ENCODE peak calls at places on chromosomes 2 and 18, in nine cellular contexts. P is foreskin fibroblast, X is Peyer's patch, A is AG04449, N is fibroblast of lung, W is pancreas, C is psoas muscle, E is tibial nerve, U is BJ. Q is an unnamed sample.

GRCh38 chr2:207258191-207258991 is 92.6 kb upstream of the KLF7 start:
- DNase-seq in P (peak; percentile 98), X (peak; percentile 69), A (peak; percentile 100), N (peak; percentile 100), W (no peak), C (peak; percentile 69), E (peak; percentile 17), U (peak; percentile 100), Q (peak; percentile 99)

GRCh38 chr2:148614332-148615049 is 30.1 kb upstream of the EPC2 start:
- DNase-seq in P (peak; percentile 58), X (no peak), A (peak; percentile 31), N (peak; percentile 71), W (peak; percentile 17), C (no peak), E (peak; percentile 12), U (peak; percentile 65), Q (peak; percentile 41)

GRCh38 chr2:204881519-204882111 is 336.3 kb downstream of the PARD3B start:
- DNase-seq in P (no peak), X (no peak), A (no peak), N (no peak), W (no peak), C (no peak), E (no peak), U (no peak), Q (no peak)

GRCh38 chr2:194591192-194591591 is 1065.8 kb upstream of the SLC39A10 start:
- DNase-seq in P (no peak), X (no peak), A (no peak), N (no peak), W (no peak), C (no peak), E (no peak), U (no peak), Q (no peak)

GRCh38 chr18:39453882-39454281 is 1888.3 kb upstream of the CELF4 start:
- DNase-seq in P (peak; percentile 69), X (no peak), A (no peak), N (peak; percentile 66), W (no peak), C (no peak), E (no peak), U (no peak), Q (peak; percentile 79)

GRCh38 chr2:148645925-148646559 is 1.5 kb downstream of the EPC2 start:
- DNase-seq in P (peak; percentile 81), X (peak; percentile 84), A (peak; percentile 69), N (peak; percentile 92), W (no peak), C (no peak), E (peak; percentile 41), U (peak; percentile 70), Q (peak; percentile 87)

GRCh38 chr2:240130393-240131195 is 5.5 kb downstream of the COPS9 start:
- DNase-seq in P (no peak), X (peak; percentile 36), A (no peak), N (no peak), W (no peak), C (peak; percentile 18), E (no peak), U (no peak), Q (no peak)

GRCh38 chr2:221640686-221641085 is 68.6 kb upstream of the EPHA4 start:
- DNase-seq in P (no peak), X (no peak), A (no peak), N (no peak), W (no peak), C (no peak), E (no peak), U (no peak), Q (no peak)

GRCh38 chr2:197786010-197786877 is 1.1 kb upstream of the BOLL start:
- DNase-seq in P (peak; percentile 30), X (peak; percentile 52), A (no peak), N (no peak), W (peak; percentile 46), C (peak; percentile 92), E (no peak), U (no peak), Q (no peak)

GRCh38 chr2:202339052-202339870 is 36.9 kb upstream of the BMPR2 start:
- DNase-seq in P (peak; percentile 74), X (no peak), A (peak; percentile 9), N (peak; percentile 45), W (no peak), C (no peak), E (no peak), U (no peak), Q (peak; percentile 62)

GRCh38 chr18:79883461-79884295 is 67.8 kb downstream of the SLC66A2 start:
- DNase-seq in P (no peak), X (no peak), A (no peak), N (no peak), W (no peak), C (no peak), E (no peak), U (no peak), Q (no peak)

GRCh38 chr2:163611557-163611906 is 124.3 kb downstream of the FIGN start:
- DNase-seq in P (no peak), X (no peak), A (no peak), N (no peak), W (no peak), C (no peak), E (no peak), U (no peak), Q (no peak)

GRCh38 chr2:126880262-126880800 is 18.4 kb upstream of the TEX51 start:
- DNase-seq in P (no peak), X (peak; percentile 25), A (no peak), N (no peak), W (no peak), C (no peak), E (no peak), U (no peak), Q (no peak)

GRCh38 chr2:135875491-135876065 is 665 bp downstream of the MCM6 start:
- DNase-seq in P (peak; percentile 83), X (peak; percentile 86), A (no peak), N (peak; percentile 59), W (peak; percentile 49), C (peak; percentile 67), E (peak; percentile 36), U (no peak), Q (peak; percentile 76)

GRCh38 chr2:3282056-3282998 is 95.3 kb downstream of the EIPR1 start:
- DNase-seq in P (peak; percentile 68), X (peak; percentile 29), A (no peak), N (peak; percentile 87), W (no peak), C (peak; percentile 70), E (no peak), U (no peak), Q (peak; percentile 72)

GRCh38 chr2:36785179-36785795 is 88.8 kb downstream of the VIT start:
- DNase-seq in P (peak; percentile 73), X (peak; percentile 71), A (peak; percentile 7), N (peak; percentile 50), W (peak; percentile 53), C (peak; percentile 58), E (peak; percentile 72), U (peak; percentile 35), Q (peak; percentile 64)

GRCh38 chr2:192783643-192784042 is 588.9 kb upstream of the TMEFF2 start:
- DNase-seq in P (no peak), X (no peak), A (no peak), N (no peak), W (no peak), C (no peak), E (no peak), U (no peak), Q (no peak)

GRCh38 chr18:50649821-50650220 is 89.9 kb downstream of the MAPK4 start:
- DNase-seq in P (no peak), X (no peak), A (no peak), N (peak; percentile 57), W (no peak), C (peak; percentile 60), E (peak; percentile 41), U (no peak), Q (peak; percentile 18)

GRCh38 chr2:231399853-231400667 is 4.5 kb downstream of the B3GNT7 start:
- DNase-seq in P (peak; percentile 69), X (no peak), A (no peak), N (no peak), W (peak; percentile 75), C (peak; percentile 70), E (no peak), U (no peak), Q (no peak)
- H3K4me3 ChIP-seq in P (no peak overlapping the region), X (peak overlapping the region; percentile 14), A (no peak overlapping the region), N (no peak overlapping the region), W (peak overlapping the region; percentile 10), C (no peak overlapping the region), E (no peak overlapping the region), U (no peak overlapping the region), Q (no peak overlapping the region)

GRCh38 chr2:61144697-61145268 is 17.2 kb upstream of the C2orf74 start:
- DNase-seq in P (peak; percentile 98), X (peak; percentile 96), A (peak; percentile 67), N (peak; percentile 93), W (peak; percentile 97), C (peak; percentile 97), E (peak; percentile 93), U (peak; percentile 91), Q (peak; percentile 98)
- TF ChIP-seq CTCF in P (no peak), X (no peak), A (no peak), N (no peak), W (no peak), C (no peak), E (peak; percentile 23), U (peak; percentile 11), Q (no peak)

GRCh38 chr2:53373126-53373525 is 394.5 kb upstream of the CHAC2 start:
- DNase-seq in P (no peak), X (no peak), A (no peak), N (no peak), W (no peak), C (no peak), E (no peak), U (no peak), Q (no peak)
- H3K4me3 ChIP-seq in P (no peak overlapping the region), X (no peak overlapping the region), A (no peak overlapping the region), N (no peak overlapping the region), W (no peak overlapping the region), C (no peak overlapping the region), E (no peak overlapping the region), U (no peak overlapping the region), Q (no peak overlapping the region)

GRCh38 chr2:190938761-190939335 is 58.2 kb downstream of the GLS start:
- DNase-seq in P (no peak), X (no peak), A (no peak), N (no peak), W (no peak), C (no peak), E (no peak), U (no peak), Q (no peak)

GRCh38 chr2:190943706-190944105 is 63.1 kb downstream of the GLS start:
- DNase-seq in P (no peak), X (no peak), A (no peak), N (no peak), W (no peak), C (no peak), E (no peak), U (no peak), Q (no peak)

GRCh38 chr2:190940451-190940850 is 59.8 kb downstream of the GLS start:
- DNase-seq in P (no peak), X (no peak), A (no peak), N (peak; percentile 44), W (no peak), C (no peak), E (no peak), U (no peak), Q (no peak)

GRCh38 chr2:190942697-190943096 is 62.1 kb downstream of the GLS start:
- DNase-seq in P (no peak), X (no peak), A (no peak), N (no peak), W (no peak), C (no peak), E (no peak), U (no peak), Q (no peak)

DNA sequence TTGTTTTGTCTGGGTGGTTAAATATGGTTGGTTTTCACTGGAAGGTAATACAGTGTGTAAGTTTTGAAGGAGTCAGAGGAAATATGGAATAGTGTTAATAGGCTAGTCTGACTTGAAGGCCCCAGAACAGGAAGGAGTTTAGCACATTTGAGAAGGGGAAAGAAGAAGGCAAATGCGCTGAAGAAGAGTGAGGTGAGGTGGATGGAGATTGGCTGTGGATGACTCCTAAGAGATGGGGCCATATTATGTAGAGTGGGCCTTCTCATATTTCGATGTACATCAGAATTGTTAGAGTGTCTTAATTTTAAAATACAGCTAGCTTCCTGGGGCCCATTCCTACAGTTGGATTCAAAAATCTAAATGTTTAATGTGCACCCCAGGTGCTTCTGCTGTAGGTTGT is 61.0 kb downstream of the GLS start:
- DNase-seq in P (no peak), X (no peak), A (no peak), N (no peak), W (no peak), C (no peak), E (no peak), U (no peak), Q (no peak)
- TF ChIP-seq CTCF in P (no peak), X (no peak), A (no peak), N (no peak), W (no peak), C (no peak), E (no peak), U (no peak), Q (no peak)

Q was measured in astrocyte of the spinal cord.